ENCODE peak calls at places on chromosome 21, in ten cellular contexts. M is fibroblast of villous mesenchyme; Z is thoracic aorta; H is A549; G is choroid plexus epithelial cell; S is PC-9; E is CD8-positive, alpha-beta T cell; K is NB4; P is cardiac fibroblast; I is HFF-Myc. A is an unnamed sample.

GRCh38 chr21:30101967-30102366 is 64.6 kb downstream of the CLDN17 start:
- DNase-seq in M (no peak), Z (no peak), H (no peak), G (no peak), S (no peak), E (no peak), K (no peak), P (no peak), I (no peak), A (no peak)

GRCh38 chr21:42656872-42657271 is 3.5 kb downstream of the PDE9A start:
- DNase-seq in M (no peak), Z (no peak), H (no peak), G (no peak), S (no peak), E (no peak), K (no peak), P (no peak), I (no peak), A (no peak)

GRCh38 chr21:28884481-28884880 is 108.2 kb downstream of the LTN1 start:
- DNase-seq in M (no peak), Z (no peak), H (no peak), G (peak), S (no peak), E (peak), K (peak), P (peak), I (no peak), A (no peak)

GRCh38 chr21:25350056-25350455 is 257.2 kb downstream of the MRPL39 start:
- DNase-seq in M (peak), Z (no peak), H (no peak), G (peak), S (no peak), E (no peak), K (peak), P (peak), I (no peak), A (no peak)

GRCh38 chr21:39696620-39697019 is 48.4 kb upstream of the IGSF5 start:
- DNase-seq in M (no peak), Z (no peak), H (no peak), G (peak), S (no peak), E (no peak), K (no peak), P (no peak), I (no peak), A (no peak)

GRCh38 chr21:18801468-18801867 is 397.9 kb upstream of the TMPRSS15 start:
- DNase-seq in M (no peak), Z (no peak), H (no peak), G (peak), S (no peak), E (no peak), K (peak), P (peak), I (no peak), A (no peak)

GRCh38 chr21:33013618-33014017 is 12.1 kb upstream of the OLIG2 start:
- DNase-seq in M (no peak), Z (no peak), H (no peak), G (no peak), S (no peak), E (no peak), K (no peak), P (no peak), I (no peak), A (peak)

GRCh38 chr21:33245289-33245918 is 15.7 kb downstream of the IFNAR2 start:
- DNase-seq in M (no peak), Z (no peak), H (no peak), G (no peak), S (no peak), E (no peak), K (no peak), P (no peak), I (no peak), A (no peak)

GRCh38 chr21:31530918-31531705 is 128.4 kb upstream of the SOD1 start:
- DNase-seq in M (no peak), Z (no peak), H (no peak), G (peak), S (no peak), E (no peak), K (no peak), P (no peak), I (no peak), A (no peak)

GRCh38 chr21:20774737-20775136 is 223.5 kb upstream of the NCAM2 start:
- DNase-seq in M (no peak), Z (no peak), H (no peak), G (no peak), S (no peak), E (no peak), K (no peak), P (no peak), I (no peak), A (no peak)

GRCh38 chr21:31397515-31397926 is 53.5 kb upstream of the TIAM1 start:
- DNase-seq in M (no peak), Z (no peak), H (no peak), G (no peak), S (no peak), E (no peak), K (no peak), P (peak), I (no peak), A (no peak)

GRCh38 chr21:17901458-17902092 is 82.4 kb upstream of the C21orf91 start:
- DNase-seq in M (no peak), Z (no peak), H (no peak), G (peak), S (peak), E (no peak), K (peak), P (no peak), I (no peak), A (no peak)

GRCh38 chr21:31744162-31744800 is 12.4 kb upstream of the SCAF4 start:
- DNase-seq in M (no peak), Z (no peak), H (no peak), G (peak), S (no peak), E (no peak), K (peak), P (no peak), I (no peak), A (no peak)

GRCh38 chr21:24844672-24845071 is 762.6 kb downstream of the MRPL39 start:
- DNase-seq in M (no peak), Z (no peak), H (no peak), G (no peak), S (no peak), E (no peak), K (no peak), P (no peak), I (no peak), A (no peak)

GRCh38 chr21:25466470-25466869 is 140.8 kb downstream of the MRPL39 start:
- DNase-seq in M (no peak), Z (no peak), H (no peak), G (no peak), S (no peak), E (no peak), K (no peak), P (no peak), I (no peak), A (no peak)

GRCh38 chr21:31446206-31446900 is 102.3 kb upstream of the TIAM1 start:
- DNase-seq in M (no peak), Z (no peak), H (no peak), G (no peak), S (no peak), E (peak), K (peak), P (no peak), I (no peak), A (no peak)

GRCh38 chr21:46438241-46438640 is 20.4 kb upstream of the DIP2A start:
- DNase-seq in M (no peak), Z (no peak), H (no peak), G (no peak), S (no peak), E (no peak), K (no peak), P (no peak), I (no peak), A (no peak)
- TF ChIP-seq CTCF in M (no peak), Z (no peak), H (no peak), G (no peak), S (no peak), E (no peak), K (no peak), P (no peak), I (no peak), A (no peak)

GRCh38 chr21:41425588-41425953 is 468 bp upstream of the MX1 start:
- DNase-seq in M (no peak), Z (no peak), H (no peak), G (no peak), S (no peak), E (no peak), K (no peak), P (no peak), I (no peak), A (peak)
- TF ChIP-seq CTCF in M (no peak), Z (no peak), H (no peak), G (no peak), S (no peak), E (no peak), K (no peak), P (no peak), I (no peak), A (no peak)

GRCh38 chr21:35511298-35512162 is 462.4 kb upstream of the RUNX1 start:
- DNase-seq in M (peak), Z (no peak), H (no peak), G (peak), S (peak), E (no peak), K (peak), P (peak), I (no peak), A (no peak)

GRCh38 chr21:35509004-35509704 is 460.1 kb upstream of the RUNX1 start:
- DNase-seq in M (no peak), Z (no peak), H (no peak), G (no peak), S (no peak), E (no peak), K (peak), P (no peak), I (no peak), A (no peak)

GRCh38 chr21:35510294-35510693 is 461.2 kb upstream of the RUNX1 start:
- DNase-seq in M (no peak), Z (no peak), H (no peak), G (no peak), S (no peak), E (no peak), K (no peak), P (no peak), I (no peak), A (no peak)

GRCh38 chr21:35506352-35506751 is 457.2 kb upstream of the RUNX1 start:
- DNase-seq in M (no peak), Z (no peak), H (no peak), G (no peak), S (no peak), E (no peak), K (no peak), P (peak), I (no peak), A (no peak)

DNA sequence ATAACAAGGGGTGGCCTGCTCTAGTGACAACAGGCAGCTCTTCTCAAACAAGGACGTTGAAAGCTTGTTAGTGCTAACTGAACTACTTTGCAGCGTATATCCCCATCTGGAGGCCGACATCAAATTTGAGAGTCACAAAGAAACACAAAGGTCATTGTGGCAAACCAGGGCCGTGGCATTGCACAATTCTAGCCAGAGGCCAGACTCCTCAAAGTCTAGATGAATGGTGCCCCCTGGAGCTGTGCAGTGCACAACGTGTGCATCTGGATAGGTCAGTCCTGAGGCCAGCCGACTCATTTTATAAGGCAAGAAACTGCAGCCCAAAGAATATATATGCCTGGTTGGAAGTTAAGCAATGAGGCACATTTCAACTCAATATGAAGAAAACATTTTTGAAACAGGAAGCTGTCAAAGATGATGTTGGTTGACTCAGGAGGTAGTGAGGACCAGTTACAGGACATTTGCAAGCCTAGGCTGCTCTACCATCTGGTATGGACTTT is 459.3 kb upstream of the RUNX1 start:
- DNase-seq in M (peak), Z (peak), H (no peak), G (peak), S (peak), E (no peak), K (peak), P (peak), I (peak), A (no peak)
- TF ChIP-seq CTCF in M (peak), Z (no peak), H (no peak), G (peak), S (peak), E (no peak), K (peak), P (peak), I (peak), A (peak)

GRCh38 chr21:16815228-16815627 is 697.6 kb upstream of the CXADR start:
- DNase-seq in M (peak), Z (no peak), H (no peak), G (no peak), S (no peak), E (no peak), K (no peak), P (no peak), I (no peak), A (no peak)
- TF ChIP-seq CTCF in M (no peak), Z (no peak), H (no peak), G (no peak), S (no peak), E (no peak), K (no peak), P (no peak), I (no peak), A (no peak)

GRCh38 chr21:34857874-34858273 is 189.1 kb downstream of the CLIC6 start:
- DNase-seq in M (no peak), Z (no peak), H (no peak), G (peak), S (no peak), E (no peak), K (no peak), P (no peak), I (no peak), A (peak)
- TF ChIP-seq CTCF in M (peak), Z (no peak), H (no peak), G (peak), S (no peak), E (no peak), K (peak), P (peak), I (peak), A (no peak)

GRCh38 chr21:46324390-46325072 is 575 bp downstream of the PCNT start:
- DNase-seq in M (peak), Z (peak), H (peak), G (peak), S (peak), E (peak), K (peak), P (peak), I (no peak), A (peak)
- TF ChIP-seq CTCF in M (peak), Z (no peak), H (no peak), G (no peak), S (no peak), E (no peak), K (no peak), P (no peak), I (no peak), A (no peak)

GRCh38 chr21:44800971-44801467 is 601 bp downstream of the UBE2G2 start:
- DNase-seq in M (no peak), Z (no peak), H (peak), G (peak), S (no peak), E (peak), K (peak), P (peak), I (no peak), A (no peak)
- TF ChIP-seq CTCF in M (peak), Z (peak), H (peak), G (peak), S (peak), E (peak), K (peak), P (peak), I (peak), A (peak)

GRCh38 chr21:41377715-41378114 is 15.9 kb downstream of the MX2 start:
- DNase-seq in M (no peak), Z (no peak), H (no peak), G (no peak), S (no peak), E (no peak), K (no peak), P (no peak), I (no peak), A (no peak)

GRCh38 chr21:41375875-41376274 is 14.0 kb downstream of the MX2 start:
- DNase-seq in M (no peak), Z (no peak), H (no peak), G (no peak), S (no peak), E (peak), K (no peak), P (no peak), I (no peak), A (no peak)

GRCh38 chr21:41379901-41380300 is 18.1 kb downstream of the MX2 start:
- DNase-seq in M (no peak), Z (no peak), H (no peak), G (no peak), S (no peak), E (no peak), K (no peak), P (no peak), I (no peak), A (no peak)

GRCh38 chr21:41381731-41382130 is 19.9 kb downstream of the MX2 start:
- DNase-seq in M (no peak), Z (no peak), H (no peak), G (no peak), S (no peak), E (no peak), K (no peak), P (no peak), I (no peak), A (no peak)

DNA sequence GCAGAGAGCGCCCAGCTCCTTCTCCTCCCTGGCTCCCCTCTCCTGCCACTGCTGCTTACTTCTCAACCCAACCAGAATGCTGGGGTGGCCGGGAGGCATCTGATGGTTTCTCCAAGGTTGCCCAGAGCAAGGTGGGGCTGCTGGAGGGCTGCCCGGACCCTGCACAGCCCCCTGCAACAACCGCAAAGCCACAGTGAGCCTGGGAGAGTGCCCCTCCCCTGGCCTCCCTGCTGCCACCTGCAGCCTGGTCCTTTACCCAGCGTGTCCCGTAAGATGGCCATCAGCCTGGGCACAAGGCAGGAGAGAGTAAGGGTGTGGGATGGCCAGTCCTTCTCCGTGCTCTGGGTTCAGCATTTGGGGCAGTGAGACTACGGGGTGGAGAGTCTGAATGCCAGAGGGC is 17.0 kb downstream of the MX2 start:
- DNase-seq in M (no peak), Z (no peak), H (no peak), G (no peak), S (no peak), E (no peak), K (no peak), P (no peak), I (no peak), A (no peak)
- TF ChIP-seq CTCF in M (no peak), Z (no peak), H (no peak), G (no peak), S (no peak), E (no peak), K (no peak), P (no peak), I (no peak), A (no peak)

DNA sequence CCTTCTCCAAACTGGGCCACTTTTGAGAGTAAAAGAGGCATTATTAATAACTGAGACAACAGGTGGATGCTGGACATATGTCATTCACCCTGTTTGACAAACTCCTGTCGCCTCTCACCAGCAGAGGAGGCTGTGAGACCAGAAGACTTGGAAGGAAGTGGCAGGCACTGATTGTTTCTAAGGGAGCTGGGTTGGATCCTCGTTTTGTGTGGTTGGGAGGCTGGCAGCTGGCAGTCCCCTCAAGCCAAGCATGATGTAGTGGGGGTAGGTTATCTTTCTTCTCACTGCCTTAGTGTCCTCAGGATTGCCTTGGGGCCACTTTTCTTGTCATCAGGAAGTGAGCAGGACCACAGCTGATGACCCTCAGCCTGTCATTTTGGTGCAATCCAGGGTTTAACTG is 86.5 kb upstream of the KCNJ15 start:
- DNase-seq in M (peak), Z (no peak), H (no peak), G (peak), S (no peak), E (no peak), K (no peak), P (peak), I (no peak), A (no peak)
- TF ChIP-seq CTCF in M (peak), Z (peak), H (peak), G (peak), S (no peak), E (no peak), K (no peak), P (peak), I (peak), A (peak)

DNA sequence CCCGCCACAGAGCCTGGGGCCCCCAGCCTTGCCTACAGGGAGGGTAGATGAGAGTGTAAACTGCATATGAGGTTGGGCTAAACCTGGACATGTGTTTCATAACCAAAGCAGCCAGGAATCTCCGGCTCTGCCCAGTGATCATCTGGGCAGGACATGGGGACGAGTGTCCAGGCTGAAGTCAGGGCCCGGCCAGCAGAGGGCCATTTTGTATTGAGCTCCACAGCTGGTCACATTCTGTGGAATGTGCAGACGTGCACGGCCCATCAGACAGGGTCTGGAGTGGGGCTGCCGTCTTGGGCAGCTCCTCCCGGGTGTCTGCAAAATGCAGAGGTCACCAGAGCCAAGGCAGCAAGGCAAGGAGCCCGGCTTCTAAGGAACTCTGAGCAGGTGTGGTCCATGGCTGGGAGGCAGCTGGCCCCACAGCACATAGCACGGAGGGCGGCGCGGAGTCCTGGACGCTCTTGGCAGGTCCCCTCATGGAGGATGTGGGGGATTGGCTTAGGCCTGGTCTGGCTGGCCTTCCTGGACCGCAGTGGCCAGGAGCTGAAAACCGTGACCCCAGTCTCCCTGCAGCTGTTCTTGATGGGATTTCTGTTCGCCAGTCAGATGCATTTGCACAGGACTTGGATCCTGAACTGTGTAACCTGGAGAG is 6.3 kb downstream of the LRRC3 start:
- DNase-seq in M (no peak), Z (no peak), H (no peak), G (no peak), S (no peak), E (no peak), K (no peak), P (no peak), I (no peak), A (no peak)
- TF ChIP-seq CTCF in M (no peak), Z (no peak), H (no peak), G (no peak), S (peak), E (no peak), K (no peak), P (no peak), I (peak), A (peak)